ENCODE peak calls at places on chromosome 11, in ten cellular contexts. One of them, this sample, is unnamed.

GRCh38 chr11:73390601-73391565 is 14.7 kb downstream of the RELT start:
- DNase-seq in H1: no peak
- DNase-seq in transverse colon: no peak
- DNase-seq in K562: no peak
- DNase-seq in breast epithelium: no peak
- DNase-seq in heart left ventricle: no peak
- DNase-seq in esophagus muscularis mucosa: no peak
- DNase-seq in suprapubic skin: peak
- DNase-seq in prostate gland: no peak
- DNase-seq in HCT116: no peak
- DNase-seq in this sample: no peak

GRCh38 chr11:115919341-115920086 is 415.3 kb upstream of the CADM1 start:
- DNase-seq in suprapubic skin: no peak
- DNase-seq in heart left ventricle: no peak
- DNase-seq in breast epithelium: no peak
- DNase-seq in K562: no peak
- DNase-seq in transverse colon: no peak
- DNase-seq in HCT116: no peak
- DNase-seq in prostate gland: no peak
- DNase-seq in H1: no peak
- DNase-seq in esophagus muscularis mucosa: no peak
- DNase-seq in this sample: no peak

GRCh38 chr11:119907122-119907933 is 178.3 kb upstream of the NECTIN1 start:
- DNase-seq in K562: no peak
- DNase-seq in prostate gland: no peak
- DNase-seq in suprapubic skin: no peak
- DNase-seq in H1: no peak
- DNase-seq in breast epithelium: no peak
- DNase-seq in transverse colon: peak
- DNase-seq in esophagus muscularis mucosa: no peak
- DNase-seq in HCT116: no peak
- DNase-seq in heart left ventricle: no peak
- DNase-seq in this sample: no peak

GRCh38 chr11:77207618-77208313 is 79.7 kb downstream of the MYO7A start:
- DNase-seq in breast epithelium: no peak
- DNase-seq in transverse colon: no peak
- DNase-seq in suprapubic skin: peak
- DNase-seq in prostate gland: no peak
- DNase-seq in esophagus muscularis mucosa: no peak
- DNase-seq in H1: no peak
- DNase-seq in heart left ventricle: no peak
- DNase-seq in K562: no peak
- DNase-seq in HCT116: no peak
- DNase-seq in this sample: peak

GRCh38 chr11:36352919-36353318 is 56.8 kb downstream of the PRR5L start:
- DNase-seq in breast epithelium: no peak
- DNase-seq in H1: no peak
- DNase-seq in K562: no peak
- DNase-seq in heart left ventricle: no peak
- DNase-seq in HCT116: no peak
- DNase-seq in suprapubic skin: no peak
- DNase-seq in esophagus muscularis mucosa: no peak
- DNase-seq in transverse colon: no peak
- DNase-seq in prostate gland: no peak
- DNase-seq in this sample: no peak

GRCh38 chr11:128042290-128042751 is 545.0 kb downstream of the ETS1 start:
- DNase-seq in heart left ventricle: no peak
- DNase-seq in prostate gland: no peak
- DNase-seq in K562: no peak
- DNase-seq in breast epithelium: no peak
- DNase-seq in HCT116: no peak
- DNase-seq in H1: no peak
- DNase-seq in transverse colon: no peak
- DNase-seq in suprapubic skin: no peak
- DNase-seq in esophagus muscularis mucosa: no peak
- DNase-seq in this sample: no peak

GRCh38 chr11:96084610-96085348 is 160.9 kb upstream of the MTMR2 start:
- DNase-seq in K562: no peak
- DNase-seq in suprapubic skin: no peak
- DNase-seq in esophagus muscularis mucosa: no peak
- DNase-seq in prostate gland: no peak
- DNase-seq in transverse colon: no peak
- DNase-seq in H1: no peak
- DNase-seq in heart left ventricle: no peak
- DNase-seq in breast epithelium: no peak
- DNase-seq in HCT116: no peak
- DNase-seq in this sample: no peak

GRCh38 chr11:65354265-65355012 is at the start of gene TIGD3:
- DNase-seq in transverse colon: peak
- DNase-seq in K562: peak
- DNase-seq in prostate gland: peak
- DNase-seq in breast epithelium: peak
- DNase-seq in esophagus muscularis mucosa: peak
- DNase-seq in heart left ventricle: peak
- DNase-seq in suprapubic skin: peak
- DNase-seq in HCT116: peak
- DNase-seq in H1: peak
- DNase-seq in this sample: peak

GRCh38 chr11:67295846-67296245 is 6.7 kb downstream of the ANKRD13D start:
- DNase-seq in prostate gland: no peak
- DNase-seq in K562: no peak
- DNase-seq in transverse colon: no peak
- DNase-seq in heart left ventricle: no peak
- DNase-seq in H1: no peak
- DNase-seq in HCT116: no peak
- DNase-seq in suprapubic skin: no peak
- DNase-seq in breast epithelium: no peak
- DNase-seq in esophagus muscularis mucosa: no peak
- DNase-seq in this sample: no peak

GRCh38 chr11:118186346-118187107 is 10.1 kb upstream of the SCN2B start:
- DNase-seq in suprapubic skin: no peak
- DNase-seq in prostate gland: no peak
- DNase-seq in H1: no peak
- DNase-seq in esophagus muscularis mucosa: no peak
- DNase-seq in breast epithelium: no peak
- DNase-seq in K562: no peak
- DNase-seq in heart left ventricle: no peak
- DNase-seq in HCT116: no peak
- DNase-seq in transverse colon: no peak
- DNase-seq in this sample: no peak
- TF ChIP-seq CTCF in suprapubic skin: no peak
- TF ChIP-seq CTCF in prostate gland: no peak
- TF ChIP-seq CTCF in H1: no peak
- TF ChIP-seq CTCF in esophagus muscularis mucosa: no peak
- TF ChIP-seq CTCF in breast epithelium: no peak
- TF ChIP-seq CTCF in K562: no peak
- TF ChIP-seq CTCF in heart left ventricle: no peak
- TF ChIP-seq CTCF in HCT116: no peak
- TF ChIP-seq CTCF in transverse colon: no peak
- TF ChIP-seq CTCF in this sample: no peak

DNA sequence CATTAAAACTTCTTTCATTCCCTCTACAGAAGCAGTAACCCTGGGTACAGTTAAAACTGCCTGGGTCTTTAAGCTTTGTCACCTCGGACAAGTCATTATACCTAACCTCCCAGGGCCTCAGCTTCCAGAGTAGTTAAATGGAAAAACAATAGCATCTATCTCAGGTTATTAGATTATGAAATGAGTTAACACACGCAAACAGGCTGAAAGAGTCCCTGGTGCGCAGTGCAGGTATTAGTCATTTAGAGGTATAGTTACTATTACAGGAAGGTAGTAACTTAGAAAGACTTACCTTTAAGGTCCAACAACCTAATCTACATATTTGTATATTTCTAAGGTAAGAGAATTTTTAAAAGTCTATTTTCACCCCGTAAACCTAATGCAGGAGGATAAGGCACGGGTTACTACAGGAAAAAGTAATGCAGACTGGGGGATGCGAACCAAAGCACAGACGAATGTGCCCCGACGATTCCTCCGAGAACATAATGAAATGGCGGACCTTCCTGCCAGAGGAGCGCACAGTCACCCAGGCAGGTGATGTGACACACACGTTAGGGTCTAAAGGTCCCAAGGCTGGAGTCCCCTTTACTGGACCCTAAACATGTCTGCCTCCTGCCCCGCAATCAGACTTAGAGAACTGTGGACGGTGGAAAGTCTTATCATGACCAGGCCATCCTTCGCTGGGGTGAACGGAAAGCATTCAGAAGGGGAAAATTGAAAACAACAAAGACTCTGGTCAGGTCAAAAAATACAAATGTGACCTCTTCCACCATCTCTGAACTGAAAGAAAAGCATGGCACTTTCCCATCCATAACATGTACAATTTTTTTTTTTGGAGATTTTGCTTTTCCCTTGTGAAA is 1.3 kb downstream of the NAP1L4 start:
- DNase-seq in K562: peak
- DNase-seq in HCT116: no peak
- DNase-seq in esophagus muscularis mucosa: no peak
- DNase-seq in prostate gland: no peak
- DNase-seq in breast epithelium: no peak
- DNase-seq in H1: no peak
- DNase-seq in transverse colon: peak
- DNase-seq in suprapubic skin: peak
- DNase-seq in heart left ventricle: no peak
- DNase-seq in this sample: peak
- TF ChIP-seq POLR2A in K562: no peak
- TF ChIP-seq POLR2A in HCT116: no peak
- TF ChIP-seq POLR2A in esophagus muscularis mucosa: no peak
- TF ChIP-seq POLR2A in prostate gland: no peak
- TF ChIP-seq POLR2A in breast epithelium: no peak
- TF ChIP-seq POLR2A in H1: no peak
- TF ChIP-seq POLR2A in transverse colon: peak
- TF ChIP-seq POLR2A in suprapubic skin: no peak
- TF ChIP-seq POLR2A in heart left ventricle: no peak
- TF ChIP-seq POLR2A in this sample: no peak

DNA sequence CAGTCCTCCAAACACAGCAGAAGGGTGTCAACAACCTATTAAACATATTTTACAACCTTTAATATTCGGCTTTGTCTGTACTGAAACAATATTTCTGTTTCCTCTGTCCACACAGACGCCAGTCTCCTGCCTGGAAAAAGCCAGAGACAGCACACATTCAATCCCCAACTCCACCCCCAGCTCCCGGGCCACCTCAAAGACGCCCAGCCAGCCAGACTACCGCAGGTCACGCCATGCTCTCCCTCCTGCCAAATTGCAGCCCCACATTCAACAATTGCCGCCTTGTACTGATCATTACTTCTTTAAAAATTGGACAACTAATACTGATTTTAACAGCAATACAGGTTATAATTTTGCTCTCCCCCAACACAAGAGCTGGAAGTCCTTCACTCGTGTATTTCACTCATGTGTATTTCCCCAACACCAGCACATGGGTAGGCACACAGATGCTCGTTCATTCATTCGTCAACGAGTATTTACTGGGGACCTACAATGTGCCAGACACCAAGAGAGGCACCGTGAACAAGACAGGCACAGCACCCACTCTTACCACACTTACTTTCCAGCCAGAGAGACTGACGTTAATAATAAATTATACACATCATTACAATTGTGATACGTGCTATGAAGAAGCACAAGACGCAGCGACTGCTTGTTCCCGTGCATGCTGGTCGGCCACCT is 1.1 kb downstream of the SERGEF start:
- DNase-seq in K562: peak
- DNase-seq in prostate gland: peak
- DNase-seq in H1: no peak
- DNase-seq in heart left ventricle: peak
- DNase-seq in transverse colon: no peak
- DNase-seq in breast epithelium: no peak
- DNase-seq in HCT116: no peak
- DNase-seq in esophagus muscularis mucosa: no peak
- DNase-seq in suprapubic skin: no peak
- DNase-seq in this sample: no peak
- H3K4me3 ChIP-seq in K562: peak
- H3K4me3 ChIP-seq in prostate gland: peak
- H3K4me3 ChIP-seq in H1: peak
- H3K4me3 ChIP-seq in heart left ventricle: peak
- H3K4me3 ChIP-seq in transverse colon: peak
- H3K4me3 ChIP-seq in breast epithelium: peak
- H3K4me3 ChIP-seq in HCT116: peak
- H3K4me3 ChIP-seq in esophagus muscularis mucosa: peak
- H3K4me3 ChIP-seq in suprapubic skin: peak
- H3K4me3 ChIP-seq in this sample: no peak

GRCh38 chr11:132126973-132127900 is 756.8 kb downstream of the NTM start:
- DNase-seq in heart left ventricle: peak
- DNase-seq in esophagus muscularis mucosa: no peak
- DNase-seq in suprapubic skin: no peak
- DNase-seq in breast epithelium: no peak
- DNase-seq in K562: no peak
- DNase-seq in prostate gland: no peak
- DNase-seq in HCT116: no peak
- DNase-seq in H1: no peak
- DNase-seq in transverse colon: peak
- DNase-seq in this sample: peak
- TF ChIP-seq CTCF in heart left ventricle: peak
- TF ChIP-seq CTCF in esophagus muscularis mucosa: peak
- TF ChIP-seq CTCF in suprapubic skin: no peak
- TF ChIP-seq CTCF in breast epithelium: no peak
- TF ChIP-seq CTCF in K562: no peak
- TF ChIP-seq CTCF in prostate gland: peak
- TF ChIP-seq CTCF in HCT116: no peak
- TF ChIP-seq CTCF in H1: peak
- TF ChIP-seq CTCF in transverse colon: no peak
- TF ChIP-seq CTCF in this sample: no peak